ENCODE peak calls at places on chromosomes 3 and 15, in eight cellular contexts. F, E, S, Q, O, C, A and T are unnamed samples.

GRCh38 chr15:57566840-57567239 is 24.9 kb upstream of the MYZAP start:
- DNase-seq in C (no peak), F (no peak), Q (peak; percentile 32), S (no peak), A (no peak), O (no peak), E (no peak), T (no peak)

GRCh38 chr15:35062164-35063099 is 22.7 kb downstream of the NANOGP8 start:
- DNase-seq in E (no peak), C (no peak), A (no peak), Q (no peak), F (no peak), S (no peak), O (no peak), T (no peak)

GRCh38 chr3:71130516-71131384 is 452.8 kb downstream of the FOXP1 start:
- DNase-seq in E (peak; percentile 33), C (peak; percentile 84), S (peak; percentile 69), O (peak; percentile 87), F (peak; percentile 51), A (peak; percentile 76), Q (peak; percentile 76), T (peak; percentile 85)

GRCh38 chr3:181052256-181052655 is 62.7 kb upstream of the DNAJC19 start:
- DNase-seq in C (no peak), O (peak; percentile 63), E (no peak), Q (no peak), A (no peak), F (no peak), S (no peak), T (no peak)

GRCh38 chr3:52682016-52682415 is 3.7 kb downstream of the PBRM1 start:
- DNase-seq in O (peak; percentile 75), F (peak; percentile 27), C (no peak), Q (peak; percentile 51), S (no peak), E (no peak), A (peak; percentile 31), T (no peak)

GRCh38 chr15:80208758-80209734 is 43.0 kb downstream of the CTXND1 start:
- DNase-seq in F (no peak), S (no peak), O (no peak), E (no peak), Q (no peak), A (no peak), C (no peak), T (peak; percentile 5)

GRCh38 chr15:62841269-62841628 is 201.3 kb upstream of the TPM1 start:
- DNase-seq in F (no peak), Q (no peak), E (no peak), A (no peak), O (peak; percentile 67), C (no peak), S (no peak), T (no peak)

GRCh38 chr3:177050466-177051237 is 146.6 kb downstream of the TBL1XR1 start:
- DNase-seq in F (peak; percentile 37), O (peak; percentile 54), S (no peak), E (no peak), Q (no peak), A (no peak), C (peak; percentile 67), T (no peak)

GRCh38 chr3:69406156-69406555 is 20.3 kb upstream of the FRMD4B start:
- DNase-seq in C (no peak), O (peak; percentile 35), S (no peak), A (no peak), F (no peak), Q (peak; percentile 22), E (no peak), T (peak; percentile 66)

GRCh38 chr15:77980094-77980493 is 97.4 kb downstream of the TBC1D2B start:
- DNase-seq in E (no peak), O (no peak), C (no peak), F (no peak), A (no peak), S (no peak), Q (peak; percentile 9), T (no peak)

GRCh38 chr3:84444726-84445521 is 513.9 kb upstream of the CADM2 start:
- DNase-seq in S (no peak), E (no peak), Q (no peak), A (no peak), C (no peak), F (no peak), O (peak; percentile 0), T (no peak)

GRCh38 chr15:55742927-55743614 is at the start of gene PRTG:
- DNase-seq in F (peak; percentile 95), C (no peak), E (peak; percentile 77), Q (peak; percentile 77), O (peak; percentile 72), S (peak; percentile 89), A (peak; percentile 51), T (peak; percentile 66)

GRCh38 chr15:81548350-81549116 is 174.5 kb upstream of the TMC3 start:
- DNase-seq in C (no peak), E (no peak), A (no peak), O (peak; percentile 10), F (no peak), S (no peak), Q (no peak), T (no peak)

DNA sequence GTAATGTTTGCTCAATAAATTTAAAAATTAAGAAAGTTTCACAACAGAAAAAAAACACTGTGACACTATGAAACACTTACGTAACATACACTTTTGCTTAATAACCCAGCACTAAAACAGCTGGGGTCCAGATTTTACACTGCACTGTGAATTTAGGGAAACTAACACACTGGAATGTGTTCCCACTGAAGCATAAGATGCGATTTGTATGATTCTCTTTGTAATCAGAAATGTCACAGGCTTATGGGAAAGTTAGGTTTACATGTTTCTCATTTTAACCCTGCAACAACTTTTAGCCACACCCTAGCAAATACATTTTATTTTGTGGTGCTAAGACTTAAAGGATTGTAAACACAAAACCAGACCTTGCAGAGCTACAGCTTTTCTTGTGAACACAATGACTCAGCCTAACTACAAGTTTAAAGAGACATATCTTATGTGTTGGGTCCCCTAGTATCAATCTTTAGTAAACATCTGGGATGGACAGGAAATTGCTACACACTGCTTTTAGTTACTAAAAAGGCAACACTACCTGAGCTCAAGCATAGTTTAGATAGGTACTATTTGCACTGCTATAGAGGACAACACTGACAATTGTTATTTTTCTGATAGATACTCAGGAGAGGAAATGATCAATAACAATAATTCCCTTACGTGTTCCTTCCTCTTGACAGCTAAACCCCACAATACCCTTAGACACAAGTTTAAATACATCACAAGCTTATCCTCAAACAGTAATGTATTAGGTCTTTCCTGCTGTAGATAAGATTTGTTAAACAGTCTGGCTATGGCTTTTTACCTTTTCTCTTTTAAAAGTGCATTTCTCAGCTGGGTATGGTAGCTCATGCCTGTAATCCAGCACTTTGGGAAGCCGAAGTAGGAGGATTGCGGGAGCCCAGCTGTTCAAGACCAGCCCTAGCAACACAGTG is 3.8 kb downstream of the PLD1 start:
- DNase-seq in C (no peak), O (peak; percentile 79), Q (no peak), F (no peak), S (no peak), A (no peak), E (no peak), T (no peak)
- H3K4me3 ChIP-seq in C (no peak overlapping the region), O (no peak overlapping the region), Q (no peak overlapping the region), F (no peak overlapping the region), S (no peak overlapping the region), A (no peak overlapping the region), E (no peak overlapping the region), T (no peak overlapping the region)

GRCh38 chr15:25095179-25095578 is 140.4 kb downstream of the SNRPN start:
- DNase-seq in S (no peak), F (no peak), Q (no peak), A (no peak), O (no peak), C (no peak), E (no peak), T (no peak)
- H3K9me3 ChIP-seq in S (peaks cover 99% of the 10 kb centered on the region), F (no peaks in the 10 kb centered on the region), Q (peaks cover 78% of the 10 kb centered on the region), A (peaks cover 87% of the 10 kb centered on the region), O (peaks cover 11% of the 10 kb centered on the region), C (peaks cover 3% of the 10 kb centered on the region), E (peaks cover 92% of the 10 kb centered on the region), T (peaks cover 89% of the 10 kb centered on the region)

GRCh38 chr3:13480340-13481318 is 523 bp downstream of the HDAC11 start:
- DNase-seq in O (peak; percentile 7), Q (peak; percentile 42), A (no peak), E (no peak), C (peak; percentile 14), S (no peak), F (no peak), T (no peak)

GRCh38 chr3:13482106-13482690 is 2.1 kb downstream of the HDAC11 start:
- DNase-seq in A (no peak), F (no peak), Q (no peak), O (no peak), S (no peak), E (no peak), C (no peak), T (no peak)

GRCh38 chr3:13477946-13478345 is 2.2 kb upstream of the HDAC11 start:
- DNase-seq in C (no peak), Q (no peak), O (no peak), S (no peak), A (no peak), F (peak; percentile 51), E (no peak), T (no peak)

GRCh38 chr3:13479332-13479581 is 849 bp upstream of the HDAC11 start:
- DNase-seq in A (peak; percentile 41), E (peak; percentile 53), O (peak; percentile 10), F (peak; percentile 24), C (no peak), S (peak; percentile 87), Q (peak; percentile 54), T (no peak)

DNA sequence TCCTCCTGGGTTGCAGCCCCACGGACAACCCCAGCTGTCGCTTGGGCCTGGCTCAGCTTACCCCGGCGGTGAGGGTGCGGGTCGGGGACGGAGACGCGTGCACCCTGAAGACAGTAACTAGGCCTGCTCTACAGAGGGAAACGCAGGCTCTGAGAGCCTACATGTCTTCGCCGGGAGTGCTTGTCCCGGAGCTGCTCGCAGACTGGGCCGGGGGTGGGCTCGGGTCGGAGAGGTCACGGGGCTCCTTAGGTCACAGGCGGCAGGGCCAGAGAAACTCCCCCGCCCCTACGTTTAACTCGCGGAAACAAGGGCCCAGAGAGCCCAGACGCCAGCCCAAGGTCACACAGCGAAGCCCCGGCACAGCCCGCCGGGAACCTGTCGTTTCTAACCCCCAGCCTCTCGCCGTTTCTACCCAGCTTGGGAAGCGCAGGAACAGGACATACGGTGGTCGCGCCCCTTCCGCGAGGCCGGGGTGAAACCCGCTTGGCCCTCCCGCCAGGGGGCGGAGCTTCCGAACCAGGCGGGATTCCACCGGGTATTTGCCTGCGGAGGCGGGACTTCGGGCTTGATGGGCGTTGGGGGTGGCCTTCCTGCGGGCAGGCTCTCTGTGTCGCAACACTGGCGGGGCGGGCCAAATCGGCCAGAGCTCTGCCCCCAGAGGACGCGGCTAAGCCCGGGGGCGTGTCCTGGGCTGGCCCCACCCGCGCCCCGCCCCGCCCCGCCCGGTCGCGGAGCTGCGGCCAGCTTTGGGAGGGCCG is at the start of gene HDAC11:
- DNase-seq in A (peak; percentile 97), O (peak; percentile 90), F (peak; percentile 99), E (peak; percentile 100), C (peak; percentile 98), S (peak; percentile 100), Q (peak; percentile 99), T (peak; percentile 97)
- TF ChIP-seq CTCF in A (peak; percentile 41), O (no peak), F (no peak), E (peak; percentile 45), C (no peak), S (peak; percentile 10), Q (peak; percentile 42), T (peak; percentile 34)

DNA sequence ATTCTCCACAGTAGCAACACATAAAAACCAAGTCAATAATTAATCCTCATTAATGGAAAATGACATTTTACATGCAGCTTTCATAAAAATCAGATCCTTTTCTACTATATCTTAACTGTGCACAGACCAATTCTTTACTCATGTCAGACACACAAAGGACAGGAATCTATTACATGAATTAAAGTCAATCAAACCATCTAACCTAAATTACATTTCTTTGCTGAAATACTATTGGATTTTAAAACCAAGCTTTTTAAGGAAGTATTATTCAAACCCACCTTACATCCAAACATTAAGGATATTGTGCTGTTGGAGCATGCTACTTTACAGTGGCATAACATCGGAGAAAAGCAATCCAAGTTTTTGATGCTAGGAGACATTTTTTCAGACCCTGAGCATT is 72.8 kb downstream of the DLG1 start:
- DNase-seq in F (no peak), S (no peak), A (no peak), E (no peak), C (no peak), O (no peak), Q (no peak), T (no peak)
- H3K4me3 ChIP-seq in F (no peak overlapping the region), S (no peak overlapping the region), A (no peak overlapping the region), E (no peak overlapping the region), C (no peak overlapping the region), O (no peak overlapping the region), Q (no peak overlapping the region), T (no peak overlapping the region)